ENCODE peak calls at places on chromosome 11, in five cellular contexts. V is AG10803, S is T-helper 2 cell, Q is astrocyte of the spinal cord, M is HT-29. Y is an unnamed sample.

GRCh38 chr11:36346562-36347383 is 50.7 kb downstream of the PRR5L start:
- DNase-seq in S (no peak), Q (no peak), V (no peak), M (no peak), Y (no peak)

GRCh38 chr11:91778758-91779157 is 445.9 kb upstream of the FAT3 start:
- DNase-seq in S (no peak), V (no peak), Q (no peak), M (no peak), Y (no peak)

GRCh38 chr11:70471254-70471653 is 72.9 kb downstream of the CTTN start:
- DNase-seq in Q (no peak), S (no peak), V (no peak), M (peak; percentile 76), Y (peak; percentile 28)

GRCh38 chr11:35337136-35337918 is 82.0 kb downstream of the SLC1A2 start:
- DNase-seq in Q (peak; percentile 98), V (peak; percentile 98), M (peak; percentile 52), S (no peak), Y (peak; percentile 98)

GRCh38 chr11:119504366-119504765 is 81.4 kb upstream of the THY1 start:
- DNase-seq in M (no peak), Q (no peak), V (no peak), S (no peak), Y (no peak)

GRCh38 chr11:19868281-19868821 is 155.7 kb downstream of the NAV2 start:
- DNase-seq in V (peak; percentile 93), Q (peak; percentile 75), M (no peak), S (no peak), Y (peak; percentile 65)

GRCh38 chr11:62372871-62373270 is 35.6 kb downstream of the ASRGL1 start:
- DNase-seq in S (no peak), Q (no peak), M (no peak), V (no peak), Y (no peak)

GRCh38 chr11:72038491-72038890 is 39.8 kb downstream of the IL18BP start:
- DNase-seq in M (no peak), V (peak; percentile 78), Q (peak; percentile 84), S (no peak), Y (peak; percentile 18)

GRCh38 chr11:108137212-108137611 is 15.8 kb downstream of the ACAT1 start:
- DNase-seq in Q (no peak), S (no peak), M (no peak), V (no peak), Y (no peak)

GRCh38 chr11:17790453-17790852 is 55.9 kb downstream of the KCNC1 start:
- DNase-seq in Q (peak; percentile 54), M (no peak), V (peak; percentile 9), S (no peak), Y (peak; percentile 46)

GRCh38 chr11:20058749-20059458 is 101.4 kb downstream of the DBX1 start:
- DNase-seq in V (peak; percentile 25), S (no peak), M (no peak), Q (no peak), Y (no peak)

GRCh38 chr11:65612691-65613090 is 1.3 kb downstream of the MAP3K11 start:
- DNase-seq in V (no peak), S (no peak), M (no peak), Q (no peak), Y (no peak)

GRCh38 chr11:108369064-108369463 is 98.3 kb downstream of the C11orf65 start:
- DNase-seq in V (no peak), Q (no peak), S (no peak), M (no peak), Y (no peak)

GRCh38 chr11:60924110-60924905 is at the start of gene TMEM132A:
- DNase-seq in S (no peak), Q (peak; percentile 58), V (peak; percentile 60), M (peak; percentile 80), Y (peak; percentile 62)

GRCh38 chr11:15654397-15654915 is 539.7 kb downstream of the INSC start:
- DNase-seq in V (no peak), Q (no peak), S (no peak), M (peak; percentile 71), Y (no peak)

GRCh38 chr11:87454246-87454645 is 416.5 kb downstream of the TMEM135 start:
- DNase-seq in S (no peak), V (no peak), M (no peak), Q (peak; percentile 48), Y (peak; percentile 40)

GRCh38 chr11:84788220-84788619 is 838.9 kb downstream of the DLG2 start:
- DNase-seq in Q (peak; percentile 2), M (peak; percentile 17), S (no peak), V (no peak), Y (no peak)

GRCh38 chr11:48129697-48130395 is 86.8 kb upstream of the OR4B1 start:
- DNase-seq in S (no peak), V (no peak), Q (no peak), M (no peak), Y (no peak)

GRCh38 chr11:18361154-18361553 is 33.2 kb upstream of the LDHA start:
- DNase-seq in V (no peak), M (no peak), S (no peak), Q (no peak), Y (no peak)

GRCh38 chr11:20363500-20364411 is at the start of gene HTATIP2:
- DNase-seq in Q (peak; percentile 43), M (peak; percentile 75), S (peak; percentile 67), V (no peak), Y (no peak)

GRCh38 chr11:63917685-63918523 is 940 bp upstream of the RCOR2 start:
- DNase-seq in V (peak; percentile 51), S (no peak), Q (peak; percentile 50), M (peak; percentile 37), Y (no peak)

GRCh38 chr11:87851234-87851633 is 324.0 kb downstream of the RAB38 start:
- DNase-seq in S (no peak), M (no peak), Q (peak; percentile 56), V (peak; percentile 3), Y (peak; percentile 7)

GRCh38 chr11:126564588-126564987 is 209.1 kb downstream of the ST3GAL4 start:
- DNase-seq in M (no peak), S (no peak), Q (no peak), V (no peak), Y (no peak)

GRCh38 chr11:20479399-20479974 is 92.0 kb downstream of the PRMT3 start:
- DNase-seq in Q (no peak), S (no peak), M (no peak), V (no peak), Y (no peak)

GRCh38 chr11:69773626-69774353 is 1.4 kb downstream of the FGF4 start:
- DNase-seq in M (no peak), V (no peak), S (no peak), Q (no peak), Y (no peak)

GRCh38 chr11:14455648-14456430 is 43.8 kb downstream of the COPB1 start:
- DNase-seq in Q (no peak), M (no peak), V (no peak), S (no peak), Y (no peak)

GRCh38 chr11:66157182-66157864 is 87.3 kb downstream of the PACS1 start:
- DNase-seq in V (no peak), M (peak; percentile 13), S (no peak), Q (no peak), Y (no peak)

GRCh38 chr11:132064987-132065620 is 694.7 kb downstream of the NTM start:
- DNase-seq in V (peak; percentile 100), S (no peak), Q (peak; percentile 99), M (no peak), Y (peak; percentile 99)

GRCh38 chr11:35516361-35516760 is 9.1 kb downstream of the PAMR1 start:
- DNase-seq in M (no peak), S (no peak), Q (no peak), V (no peak), Y (no peak)

GRCh38 chr11:134124660-134125451 is 56.0 kb downstream of the JAM3 start:
- DNase-seq in V (peak; percentile 36), S (no peak), Q (peak; percentile 35), M (no peak), Y (peak; percentile 37)

GRCh38 chr11:108117746-108118371 is 3.5 kb upstream of the ACAT1 start:
- DNase-seq in Q (peak; percentile 72), M (peak; percentile 71), V (peak; percentile 73), S (no peak), Y (no peak)

GRCh38 chr11:77634724-77635123 is 2.9 kb downstream of the CLNS1A start:
- DNase-seq in Q (no peak), M (no peak), S (no peak), V (no peak), Y (no peak)

GRCh38 chr11:19988598-19988997 is 171.7 kb downstream of the DBX1 start:
- DNase-seq in V (peak; percentile 99), Q (peak; percentile 88), M (no peak), S (no peak), Y (peak; percentile 57)

GRCh38 chr11:1907955-1908354 is 11.5 kb upstream of the TNNT3 start:
- DNase-seq in V (no peak), S (no peak), M (no peak), Q (peak; percentile 1), Y (no peak)

GRCh38 chr11:77819921-77820564 is 479 bp downstream of the RSF1 start:
- DNase-seq in V (no peak), Q (peak; percentile 23), M (peak; percentile 50), S (peak; percentile 29), Y (no peak)

GRCh38 chr11:123188508-123189165 is 6.4 kb downstream of the CLMP start:
- DNase-seq in Q (peak; percentile 89), S (no peak), V (peak; percentile 69), M (no peak), Y (peak; percentile 66)

GRCh38 chr11:85759915-85760314 is 51.0 kb downstream of the SYTL2 start:
- DNase-seq in M (peak; percentile 51), S (no peak), V (peak; percentile 93), Q (peak; percentile 90), Y (peak; percentile 74)